ENCODE peak calls at places on chromosomes 13 and 19, in four cellular contexts. Q is upper lobe of left lung, E is transverse colon, T is breast epithelium. W is an unnamed sample.

GRCh38 chr19:48752511-48753365 is at the start of gene FUT1:
- DNase-seq in T (peak; percentile 88), E (peak; percentile 76), Q (peak; percentile 92), W (no peak)

GRCh38 chr13:101181076-101181685 is 235.1 kb downstream of the NALCN start:
- DNase-seq in T (no peak), E (no peak), Q (no peak), W (no peak)

GRCh38 chr13:108850706-108851105 is 221.3 kb downstream of the MYO16 start:
- DNase-seq in Q (no peak), T (no peak), E (no peak), W (no peak)

GRCh38 chr19:39971380-39971841 is 446 bp downstream of the PSMC4 start:
- DNase-seq in E (no peak), Q (no peak), T (no peak), W (no peak)

GRCh38 chr19:4229179-4229931 is at the start of gene EBI3:
- DNase-seq in Q (peak; percentile 28), T (no peak), E (peak; percentile 34), W (no peak)

GRCh38 chr13:40666905-40667621 is 622 bp upstream of the FOXO1 start:
- DNase-seq in T (peak; percentile 42), Q (peak; percentile 70), E (peak; percentile 46), W (peak; percentile 43)

GRCh38 chr13:51583469-51583874 is 790 bp upstream of the WDFY2 start:
- DNase-seq in E (no peak), Q (no peak), T (no peak), W (no peak)

GRCh38 chr13:79079351-79079839 is 326.7 kb downstream of the RBM26 start:
- DNase-seq in T (no peak), E (no peak), Q (no peak), W (no peak)

GRCh38 chr13:43787998-43788397 is 1.2 kb upstream of the ENOX1 start:
- DNase-seq in Q (no peak), E (no peak), T (no peak), W (no peak)

GRCh38 chr13:33640832-33641231 is 177.1 kb upstream of the RFC3 start:
- DNase-seq in E (no peak), T (no peak), Q (no peak), W (no peak)

GRCh38 chr19:52221031-52221430 is 31.2 kb downstream of the PPP2R1A start:
- DNase-seq in Q (no peak), E (no peak), T (no peak), W (no peak)

GRCh38 chr19:17777840-17778620 is 16.9 kb upstream of the B3GNT3 start:
- DNase-seq in Q (peak; percentile 78), T (peak; percentile 35), E (peak; percentile 80), W (no peak)

GRCh38 chr19:31312004-31312403 is 37.2 kb downstream of the TSHZ3 start:
- DNase-seq in Q (peak; percentile 37), T (no peak), E (no peak), W (no peak)

GRCh38 chr19:48397636-48398328 is 4.3 kb downstream of the GRIN2D start:
- DNase-seq in E (no peak), Q (no peak), T (no peak), W (no peak)

GRCh38 chr13:48950507-48950886 is 25.2 kb upstream of the FNDC3A start:
- DNase-seq in Q (no peak), E (no peak), T (no peak), W (no peak)

GRCh38 chr13:32811297-32811800 is 204.9 kb upstream of the KL start:
- DNase-seq in T (no peak), Q (no peak), E (peak; percentile 30), W (no peak)

GRCh38 chr19:11481777-11482383 is 1.0 kb upstream of the ELAVL3 start:
- DNase-seq in T (peak; percentile 54), E (peak; percentile 47), Q (peak; percentile 46), W (peak; percentile 36)

GRCh38 chr13:46571189-46571901 is 18.4 kb downstream of the LRCH1 start:
- DNase-seq in E (no peak), Q (no peak), T (no peak), W (no peak)

GRCh38 chr19:12777217-12778019 is 2.1 kb upstream of the HOOK2 start:
- DNase-seq in E (peak; percentile 87), Q (peak; percentile 87), T (peak; percentile 71), W (no peak)

GRCh38 chr13:28179974-28180373 is 41.6 kb downstream of the PAN3 start:
- DNase-seq in T (no peak), Q (no peak), E (no peak), W (no peak)

GRCh38 chr13:101474419-101474957 is 22.0 kb downstream of the ITGBL1 start:
- DNase-seq in E (no peak), Q (no peak), T (peak; percentile 55), W (no peak)

GRCh38 chr19:33558846-33559245 is 37.3 kb upstream of the PEPD start:
- DNase-seq in E (no peak), T (no peak), Q (no peak), W (no peak)

GRCh38 chr13:75797719-75798118 is 161.6 kb downstream of the LMO7 start:
- DNase-seq in E (no peak), Q (no peak), T (no peak), W (no peak)

GRCh38 chr19:43784251-43784980 is 3.6 kb upstream of the KCNN4 start:
- DNase-seq in Q (peak; percentile 62), T (peak; percentile 67), E (peak; percentile 79), W (no peak)

GRCh38 chr13:52454459-52454824 is 836 bp upstream of the CKAP2 start:
- DNase-seq in E (peak; percentile 53), T (no peak), Q (peak; percentile 51), W (no peak)

GRCh38 chr19:33679696-33680095 is 57.9 kb downstream of the CHST8 start:
- DNase-seq in E (no peak), T (no peak), Q (no peak), W (no peak)

GRCh38 chr13:26132756-26133155 is 80.9 kb upstream of the SHISA2 start:
- DNase-seq in T (no peak), Q (no peak), E (no peak), W (no peak)

GRCh38 chr19:1401138-1401888 is at the start of gene GAMT:
- DNase-seq in T (no peak), E (peak; percentile 52), Q (no peak), W (no peak)

GRCh38 chr19:10474962-10475451 is 28.1 kb downstream of the KEAP1 start:
- DNase-seq in Q (no peak), E (no peak), T (no peak), W (no peak)

GRCh38 chr19:10473192-10473591 is 30.0 kb downstream of the KEAP1 start:
- DNase-seq in E (no peak), T (no peak), Q (no peak), W (no peak)

GRCh38 chr19:10478476-10478875 is 24.7 kb downstream of the KEAP1 start:
- DNase-seq in E (no peak), T (no peak), Q (no peak), W (no peak)

DNA sequence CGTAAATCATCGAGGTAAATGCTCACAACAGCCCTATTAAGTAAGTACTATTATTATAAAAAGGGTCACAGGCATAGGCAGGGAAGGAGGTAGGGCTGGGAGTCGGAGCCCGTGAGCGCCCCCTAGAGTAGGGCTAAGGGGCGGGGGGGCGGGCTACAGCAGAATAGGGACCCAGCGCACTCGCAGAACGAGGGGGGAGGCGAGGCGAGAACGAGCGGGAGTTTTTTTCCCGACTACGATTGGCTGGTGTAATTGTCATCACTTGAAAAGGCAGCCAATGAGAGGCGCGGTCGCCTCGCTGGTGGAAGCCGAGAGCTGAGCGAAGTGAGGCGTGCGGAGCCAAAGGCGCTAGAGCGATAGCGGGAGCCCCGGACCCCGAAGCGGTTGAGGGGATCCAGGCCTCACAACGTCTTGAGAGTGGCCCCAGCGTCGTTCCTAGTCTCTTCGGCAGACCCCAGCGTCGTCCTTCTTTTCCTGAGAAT is 24.2 kb downstream of the KEAP1 start:
- DNase-seq in E (peak; percentile 89), T (peak; percentile 91), Q (peak; percentile 94), W (peak; percentile 85)
- TF ChIP-seq POLR2A in E (no peak), T (no peak), Q (no peak), W (peak; percentile 48)

DNA sequence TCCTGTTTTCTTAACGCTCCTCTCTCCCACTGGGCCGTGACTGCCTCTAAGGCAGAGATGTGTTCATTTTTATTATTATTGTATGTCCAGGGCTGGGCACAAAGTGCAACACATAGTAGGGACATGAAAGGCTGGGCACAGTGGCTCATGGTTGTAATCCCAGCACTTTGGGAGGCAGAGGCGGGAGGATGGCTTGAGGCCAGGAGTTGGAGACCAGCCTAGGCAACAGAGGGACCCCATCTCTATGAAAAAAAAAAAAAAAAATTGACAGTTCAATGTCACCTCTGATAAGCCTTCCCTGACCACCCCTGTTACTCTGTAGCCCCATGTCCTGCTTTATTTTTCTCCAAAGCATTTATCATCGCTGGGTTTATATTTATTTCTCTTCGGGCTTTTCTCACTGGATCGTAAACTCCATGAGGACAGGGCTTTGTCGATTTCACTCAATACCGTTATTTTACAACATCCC is 481 bp upstream of the SAE1 start:
- DNase-seq in T (no peak), E (no peak), Q (no peak), W (no peak)
- H3K4me3 ChIP-seq in T (peak overlapping the region; percentile 78), E (peak overlapping the region; percentile 68), Q (peak overlapping the region; percentile 90), W (peak overlapping the region; percentile 82)

GRCh38 chr19:16205205-16206045 is 7.7 kb downstream of the AP1M1 start:
- DNase-seq in T (no peak), Q (no peak), E (no peak), W (no peak)

GRCh38 chr19:16207063-16207462 is 9.4 kb downstream of the AP1M1 start:
- DNase-seq in Q (no peak), T (no peak), E (no peak), W (no peak)

GRCh38 chr19:16206046-16206605 is 8.4 kb downstream of the AP1M1 start:
- DNase-seq in Q (no peak), T (no peak), E (no peak), W (no peak)

GRCh38 chr19:16207490-16208025 is 9.8 kb downstream of the AP1M1 start:
- DNase-seq in T (no peak), E (no peak), Q (no peak), W (no peak)

DNA sequence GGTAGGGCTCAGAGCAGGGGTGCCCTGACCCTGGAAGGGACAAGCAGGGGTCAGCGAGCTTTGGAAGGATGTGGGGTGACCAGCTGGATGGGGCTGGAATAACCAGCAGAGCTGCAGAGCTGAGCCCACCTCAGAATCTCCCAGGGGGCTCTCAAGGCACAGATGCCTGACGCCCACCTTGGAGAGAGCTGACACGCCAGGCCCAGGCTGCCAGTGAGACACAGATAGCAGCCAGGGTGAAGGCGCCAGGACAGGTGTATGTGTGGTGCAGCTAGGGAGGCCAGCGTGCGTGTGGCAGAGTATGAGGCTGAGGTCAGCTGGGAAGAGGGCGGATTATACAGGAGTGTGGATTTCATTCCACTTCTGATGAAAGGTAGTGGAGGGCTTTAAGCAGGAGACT is 8.9 kb downstream of the AP1M1 start:
- DNase-seq in E (no peak), T (no peak), Q (no peak), W (no peak)
- TF ChIP-seq POLR2A in E (no peak), T (no peak), Q (no peak), W (no peak)

GRCh38 chr19:29612121-29612520 is 6.0 kb downstream of the POP4 start:
- DNase-seq in T (no peak), E (no peak), Q (no peak), W (no peak)
- H3K4me3 ChIP-seq in T (no peak overlapping the region), E (no peak overlapping the region), Q (no peak overlapping the region), W (no peak overlapping the region)

DNA sequence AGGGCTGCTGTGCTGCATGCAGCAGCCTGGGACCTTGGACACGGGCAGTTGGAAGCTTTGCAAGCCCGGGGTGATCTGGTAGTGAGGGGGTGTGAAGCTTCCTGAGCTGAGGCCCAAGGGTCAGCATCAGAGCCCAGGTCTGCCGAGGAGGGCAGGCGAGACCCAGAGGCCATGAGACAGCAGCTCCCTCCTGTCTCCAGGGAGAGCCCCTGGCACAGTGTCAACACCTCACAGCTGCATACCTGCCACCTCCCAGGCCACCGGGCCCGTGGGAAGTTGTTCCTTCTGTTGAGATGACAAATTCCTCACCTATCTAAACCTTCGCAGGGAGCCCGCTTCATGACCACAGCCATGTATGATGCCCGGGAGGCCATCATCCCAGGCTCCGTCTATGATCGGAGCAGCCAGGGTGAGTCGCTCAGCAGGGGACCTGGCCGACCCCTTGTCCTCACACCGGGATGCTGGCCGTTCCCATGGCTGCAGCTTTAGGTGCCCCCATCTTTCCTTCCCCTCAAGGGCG is 32.1 kb downstream of the CERS1 start:
- DNase-seq in T (no peak), Q (no peak), E (no peak), W (no peak)
- TF ChIP-seq POLR2A in T (no peak), Q (no peak), E (no peak), W (no peak)

W was measured in gastrocnemius medialis.